ENCODE peak calls at places on chromosomes 16 and 17, in five cellular contexts. P, J, T, B and D are unnamed samples.

GRCh38 chr17:65183736-65184135 is 46.6 kb downstream of the RGS9 start:
- DNase-seq in B (no peak), P (no peak), T (peak), J (no peak), D (no peak)

GRCh38 chr17:48719642-48720262 is 2.6 kb downstream of the PRAC1 start:
- DNase-seq in T (no peak), J (no peak), P (no peak), B (no peak), D (no peak)

GRCh38 chr16:51982715-51983680 is 563.9 kb downstream of the TOX3 start:
- DNase-seq in T (peak), P (peak), B (no peak), J (no peak), D (peak)

GRCh38 chr17:57603978-57604377 is 141.1 kb downstream of the CCDC182 start:
- DNase-seq in J (no peak), P (no peak), B (peak), T (peak), D (no peak)

GRCh38 chr17:41548844-41549595 is 20.9 kb upstream of the KRT19 start:
- DNase-seq in P (peak), B (peak), T (peak), J (peak), D (peak)

GRCh38 chr16:57360321-57360935 is 1.8 kb downstream of the CCL22 start:
- DNase-seq in T (no peak), P (no peak), B (no peak), J (no peak), D (no peak)

GRCh38 chr17:75130632-75131277 is 787 bp downstream of the NT5C start:
- DNase-seq in P (peak), T (peak), J (no peak), B (no peak), D (no peak)

GRCh38 chr16:19118938-19119431 is 5.2 kb downstream of the ITPRIPL2 start:
- DNase-seq in J (no peak), B (no peak), P (peak), T (no peak), D (no peak)

GRCh38 chr16:54817432-54817831 is 113.2 kb upstream of the IRX5 start:
- DNase-seq in B (no peak), P (no peak), T (no peak), J (no peak), D (no peak)

GRCh38 chr17:72693147-72693878 is 399.2 kb downstream of the SLC39A11 start:
- DNase-seq in P (no peak), B (no peak), J (no peak), T (no peak), D (no peak)

GRCh38 chr17:10742431-10742830 is 12.6 kb upstream of the TMEM220 start:
- DNase-seq in J (no peak), P (no peak), T (no peak), B (no peak), D (no peak)

GRCh38 chr16:69848635-69849545 is 86.8 kb downstream of the WWP2 start:
- DNase-seq in B (no peak), P (peak), J (no peak), T (peak), D (peak)

GRCh38 chr16:14399397-14400284 is 230.4 kb downstream of the PARN start:
- DNase-seq in B (no peak), J (no peak), P (peak), T (no peak), D (peak)

GRCh38 chr17:7042507-7043194 is 1.2 kb downstream of the SLC16A11 start:
- DNase-seq in J (no peak), B (no peak), P (no peak), T (peak), D (no peak)

GRCh38 chr16:88926374-88926990 is 50.5 kb downstream of the CBFA2T3 start:
- DNase-seq in P (no peak), T (no peak), J (no peak), B (no peak), D (no peak)

GRCh38 chr16:49282690-49283375 is 1.2 kb upstream of the CBLN1 start:
- DNase-seq in T (peak), J (no peak), B (no peak), P (no peak), D (no peak)

GRCh38 chr16:80527297-80527696 is 13.5 kb upstream of the DYNLRB2 start:
- DNase-seq in B (peak), P (no peak), J (no peak), T (no peak), D (no peak)

DNA sequence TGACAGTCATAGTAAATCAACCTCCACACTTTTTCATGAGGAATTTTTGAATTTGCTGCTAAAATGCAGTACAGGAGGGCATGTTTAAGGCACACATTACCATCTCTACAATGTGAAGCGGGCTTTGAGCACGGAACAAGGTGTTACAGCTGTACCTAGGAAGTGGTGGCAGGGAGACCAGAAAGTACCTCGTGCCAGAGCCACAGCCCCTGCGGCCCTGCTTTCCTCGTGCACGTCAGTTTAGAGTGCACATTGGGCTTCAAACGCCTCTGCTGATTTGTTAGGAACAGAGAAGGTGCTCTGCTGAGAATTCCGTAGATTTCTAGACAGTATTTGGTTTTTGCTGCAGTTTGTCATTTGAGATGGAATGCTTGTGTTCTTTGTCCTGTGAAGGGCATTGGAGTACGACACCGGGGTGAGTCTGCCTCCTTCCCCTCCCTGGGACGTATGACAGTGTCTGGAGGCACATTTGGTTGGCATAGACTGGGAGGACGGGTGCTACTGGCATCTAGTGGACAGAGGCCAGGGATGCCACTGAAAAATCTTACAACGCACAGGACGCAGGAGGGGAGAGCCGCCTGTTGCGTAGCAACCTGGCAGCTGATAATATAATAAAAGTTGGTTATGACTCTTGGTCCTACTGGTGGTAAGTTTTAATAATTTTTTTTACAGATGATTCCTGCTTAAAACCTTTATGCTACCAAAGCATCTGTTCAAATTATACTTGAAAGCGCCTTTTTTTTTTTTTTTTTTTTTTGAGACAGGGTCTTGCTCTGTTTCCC is 9.1 kb downstream of the FOXK2 start:
- DNase-seq in B (no peak), P (no peak), J (no peak), T (peak), D (no peak)
- TF ChIP-seq CTCF in B (no peak), P (peak), J (peak), T (peak), D (peak)

GRCh38 chr16:21301168-21301894 is 23.2 kb upstream of the CRYM start:
- DNase-seq in T (peak), B (no peak), P (no peak), J (no peak), D (no peak)
- TF ChIP-seq CTCF in T (peak), B (no peak), P (no peak), J (peak), D (peak)

GRCh38 chr17:77772461-77772897 is 186.0 kb upstream of the TNRC6C start:
- DNase-seq in T (peak), P (peak), B (peak), J (no peak), D (no peak)
- TF ChIP-seq CTCF in T (peak), P (peak), B (peak), J (peak), D (peak)

GRCh38 chr17:60637683-60638082 is 37.7 kb downstream of the PPM1D start:
- DNase-seq in J (no peak), B (no peak), P (no peak), T (no peak), D (no peak)

GRCh38 chr17:60641810-60642220 is 35.8 kb upstream of the BCAS3 start:
- DNase-seq in T (peak), B (peak), P (peak), J (no peak), D (peak)

GRCh38 chr17:60639019-60639330 is 38.7 kb upstream of the BCAS3 start:
- DNase-seq in P (no peak), B (no peak), J (no peak), T (no peak), D (no peak)

GRCh38 chr17:60641126-60641525 is 36.5 kb upstream of the BCAS3 start:
- DNase-seq in J (no peak), T (no peak), B (no peak), P (no peak), D (no peak)

GRCh38 chr17:60640503-60640902 is 37.1 kb upstream of the BCAS3 start:
- DNase-seq in J (no peak), P (no peak), T (no peak), B (no peak), D (no peak)
- TF ChIP-seq CTCF in J (peak), P (peak), T (no peak), B (no peak), D (peak)

GRCh38 chr17:44197980-44198720 is 1.5 kb downstream of the ATXN7L3 start:
- DNase-seq in P (no peak), B (no peak), T (peak), J (no peak), D (no peak)
- TF ChIP-seq CTCF in P (peak), B (no peak), T (no peak), J (no peak), D (peak)

DNA sequence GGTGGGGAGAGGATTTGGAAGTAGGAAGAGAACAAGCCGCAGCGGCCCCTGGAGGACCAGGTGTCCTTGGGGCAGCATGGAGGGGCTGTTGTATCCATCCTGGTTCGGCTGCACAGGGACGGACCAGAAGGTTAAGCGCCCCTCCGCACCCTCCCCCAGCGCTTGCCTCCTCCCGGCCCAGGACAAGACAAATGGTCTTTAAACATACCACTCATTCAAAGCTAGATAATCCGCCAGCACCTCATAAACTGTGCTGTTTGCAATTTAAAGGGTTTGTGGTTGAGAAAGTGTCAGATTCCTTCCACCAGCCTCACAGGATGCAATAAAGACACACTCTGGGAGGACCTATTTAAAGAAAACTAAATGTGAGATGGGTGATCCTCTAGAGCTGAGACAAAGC is 426.2 kb upstream of the EEF2KMT start:
- DNase-seq in T (no peak), J (no peak), P (no peak), B (no peak), D (no peak)
- TF ChIP-seq CTCF in T (no peak), J (no peak), P (no peak), B (no peak), D (no peak)

DNA sequence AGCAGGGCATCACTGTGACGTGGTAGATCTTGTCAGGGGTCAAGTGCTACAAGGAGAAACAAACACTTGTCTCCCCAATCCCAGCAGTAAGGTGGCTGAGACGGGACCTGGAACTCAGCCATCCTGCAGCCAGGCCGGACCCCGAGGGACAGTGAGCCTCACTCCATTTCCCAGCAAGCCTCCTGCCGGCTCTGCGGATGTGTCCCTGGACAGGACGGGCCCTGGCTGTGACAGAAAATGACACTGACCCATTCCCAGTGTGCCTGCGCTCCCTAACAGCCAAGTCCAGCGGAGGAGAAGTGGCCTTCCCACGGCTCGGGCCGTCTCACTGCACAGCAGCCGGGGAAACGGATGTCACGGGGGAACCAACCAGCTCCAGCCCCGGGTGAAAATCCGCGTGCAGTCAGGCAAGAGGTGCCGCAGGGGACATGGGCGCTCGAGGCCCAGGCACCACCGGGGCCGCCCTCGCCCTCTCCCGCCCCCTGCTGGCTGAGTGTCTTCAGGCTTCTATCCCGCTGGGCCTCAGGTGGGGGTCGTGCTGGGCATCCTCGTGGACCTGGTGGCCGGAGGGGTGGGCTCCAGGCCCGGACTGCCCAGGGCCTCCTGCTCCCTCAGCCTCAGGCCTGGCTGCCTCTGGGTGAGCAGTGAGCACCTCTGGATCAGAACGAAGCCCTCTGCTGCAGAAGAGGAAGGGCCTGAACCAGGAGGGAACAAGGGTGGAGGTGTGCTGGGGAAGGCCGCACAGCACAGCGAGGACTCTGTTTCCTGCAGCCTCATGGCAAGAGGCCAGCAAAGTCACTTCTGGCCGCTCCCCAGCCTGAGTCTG is 6.7 kb downstream of the HAGHL start:
- DNase-seq in P (no peak), T (no peak), B (no peak), J (no peak), D (no peak)
- TF ChIP-seq CTCF in P (no peak), T (no peak), B (peak), J (peak), D (peak)

DNA sequence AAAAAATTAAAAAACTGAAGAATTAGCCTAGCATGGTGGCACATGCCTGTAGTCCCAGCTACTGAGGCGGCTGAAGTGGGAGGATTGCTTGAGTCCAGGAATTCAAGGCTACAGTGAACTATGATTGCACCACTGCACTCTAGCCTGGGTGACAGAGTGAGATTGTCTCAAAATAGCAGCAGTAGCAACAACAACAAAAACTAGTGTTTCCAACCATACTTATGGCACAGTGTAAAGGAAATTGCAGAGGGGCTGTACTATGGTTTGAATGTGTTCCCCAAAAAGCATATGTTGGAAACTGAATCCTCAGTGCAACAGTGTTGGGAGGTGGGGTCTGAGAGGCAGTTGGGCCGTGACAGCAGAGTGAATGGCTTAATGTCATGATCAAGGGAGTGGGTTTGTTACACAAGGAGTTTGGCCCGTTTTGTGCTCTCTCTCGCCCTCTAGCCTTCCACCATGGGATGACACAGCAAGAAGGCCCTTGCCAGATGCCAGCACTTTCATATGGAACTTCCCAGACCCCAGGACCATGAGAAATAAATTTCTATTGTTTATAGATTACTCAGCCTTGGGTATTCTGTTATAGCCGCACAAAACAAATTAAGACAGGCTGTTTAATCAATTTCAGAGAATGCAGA is 70.0 kb downstream of the PGS1 start:
- DNase-seq in T (no peak), B (no peak), J (no peak), P (no peak), D (no peak)
- TF ChIP-seq CTCF in T (no peak), B (no peak), J (peak), P (peak), D (no peak)